ENCODE peak calls at places on chromosomes 13 and 19, in nine cellular contexts. One of them, this sample, is unnamed.

GRCh38 chr13:28349371-28349770 is 145.6 kb downstream of the FLT1 start:
- DNase-seq in cardiac muscle cell: no peak
- DNase-seq in upper lobe of left lung: no peak
- DNase-seq in AG09309: no peak
- DNase-seq in heart right ventricle: no peak
- DNase-seq in A549: no peak
- DNase-seq in CD8-positive, alpha-beta T cell: no peak
- DNase-seq in endothelial cell: no peak
- DNase-seq in sigmoid colon: no peak
- DNase-seq in this sample: no peak

GRCh38 chr13:94966380-94966779 is 254.0 kb upstream of the SOX21 start:
- DNase-seq in AG09309: no peak
- DNase-seq in sigmoid colon: no peak
- DNase-seq in heart right ventricle: no peak
- DNase-seq in cardiac muscle cell: no peak
- DNase-seq in endothelial cell: no peak
- DNase-seq in CD8-positive, alpha-beta T cell: no peak
- DNase-seq in A549: no peak
- DNase-seq in upper lobe of left lung: no peak
- DNase-seq in this sample: no peak

GRCh38 chr19:39518458-39518857 is 3.5 kb downstream of the SELENOV start:
- DNase-seq in A549: no peak
- DNase-seq in sigmoid colon: no peak
- DNase-seq in heart right ventricle: no peak
- DNase-seq in upper lobe of left lung: no peak
- DNase-seq in CD8-positive, alpha-beta T cell: no peak
- DNase-seq in AG09309: no peak
- DNase-seq in cardiac muscle cell: no peak
- DNase-seq in endothelial cell: no peak
- DNase-seq in this sample: no peak

GRCh38 chr19:10593820-10594637 is 6.9 kb upstream of the AP1M2 start:
- DNase-seq in sigmoid colon: peak
- DNase-seq in upper lobe of left lung: no peak
- DNase-seq in heart right ventricle: no peak
- DNase-seq in endothelial cell: no peak
- DNase-seq in A549: no peak
- DNase-seq in CD8-positive, alpha-beta T cell: no peak
- DNase-seq in AG09309: no peak
- DNase-seq in cardiac muscle cell: no peak
- DNase-seq in this sample: no peak

GRCh38 chr13:69180025-69180424 is 927.6 kb upstream of the ATXN8OS start:
- DNase-seq in heart right ventricle: no peak
- DNase-seq in CD8-positive, alpha-beta T cell: no peak
- DNase-seq in cardiac muscle cell: no peak
- DNase-seq in sigmoid colon: no peak
- DNase-seq in upper lobe of left lung: no peak
- DNase-seq in AG09309: no peak
- DNase-seq in A549: no peak
- DNase-seq in endothelial cell: no peak
- DNase-seq in this sample: no peak

GRCh38 chr13:51318015-51318414 is 21.5 kb upstream of the SERPINE3 start:
- DNase-seq in A549: no peak
- DNase-seq in upper lobe of left lung: no peak
- DNase-seq in sigmoid colon: no peak
- DNase-seq in CD8-positive, alpha-beta T cell: no peak
- DNase-seq in cardiac muscle cell: no peak
- DNase-seq in endothelial cell: no peak
- DNase-seq in heart right ventricle: no peak
- DNase-seq in AG09309: no peak
- DNase-seq in this sample: no peak

GRCh38 chr13:109271991-109272454 is 514.4 kb downstream of the IRS2 start:
- DNase-seq in heart right ventricle: no peak
- DNase-seq in cardiac muscle cell: no peak
- DNase-seq in endothelial cell: no peak
- DNase-seq in upper lobe of left lung: no peak
- DNase-seq in A549: no peak
- DNase-seq in AG09309: no peak
- DNase-seq in CD8-positive, alpha-beta T cell: no peak
- DNase-seq in sigmoid colon: no peak
- DNase-seq in this sample: no peak

GRCh38 chr19:45817725-45818301 is 2.7 kb upstream of the RSPH6A start:
- DNase-seq in A549: no peak
- DNase-seq in CD8-positive, alpha-beta T cell: no peak
- DNase-seq in endothelial cell: no peak
- DNase-seq in sigmoid colon: no peak
- DNase-seq in heart right ventricle: no peak
- DNase-seq in AG09309: no peak
- DNase-seq in cardiac muscle cell: no peak
- DNase-seq in upper lobe of left lung: peak
- DNase-seq in this sample: no peak

GRCh38 chr19:4007021-4007835 is at the start of gene PIAS4:
- DNase-seq in AG09309: peak
- DNase-seq in cardiac muscle cell: peak
- DNase-seq in upper lobe of left lung: peak
- DNase-seq in A549: peak
- DNase-seq in CD8-positive, alpha-beta T cell: peak
- DNase-seq in heart right ventricle: peak
- DNase-seq in endothelial cell: peak
- DNase-seq in sigmoid colon: peak
- DNase-seq in this sample: peak

GRCh38 chr19:8576273-8576993 is 809 bp downstream of the MYO1F start:
- DNase-seq in sigmoid colon: no peak
- DNase-seq in AG09309: no peak
- DNase-seq in heart right ventricle: no peak
- DNase-seq in endothelial cell: no peak
- DNase-seq in cardiac muscle cell: no peak
- DNase-seq in upper lobe of left lung: no peak
- DNase-seq in CD8-positive, alpha-beta T cell: no peak
- DNase-seq in A549: no peak
- DNase-seq in this sample: no peak

GRCh38 chr13:81686877-81687276 is 1346.0 kb upstream of the SPRY2 start:
- DNase-seq in upper lobe of left lung: no peak
- DNase-seq in sigmoid colon: no peak
- DNase-seq in heart right ventricle: no peak
- DNase-seq in AG09309: no peak
- DNase-seq in cardiac muscle cell: peak
- DNase-seq in CD8-positive, alpha-beta T cell: no peak
- DNase-seq in endothelial cell: no peak
- DNase-seq in A549: no peak
- DNase-seq in this sample: no peak

GRCh38 chr19:15525291-15525690 is 17.0 kb downstream of the CYP4F22 start:
- DNase-seq in A549: no peak
- DNase-seq in endothelial cell: no peak
- DNase-seq in upper lobe of left lung: peak
- DNase-seq in AG09309: no peak
- DNase-seq in heart right ventricle: no peak
- DNase-seq in cardiac muscle cell: no peak
- DNase-seq in sigmoid colon: no peak
- DNase-seq in CD8-positive, alpha-beta T cell: no peak
- DNase-seq in this sample: no peak

GRCh38 chr13:50645092-50645491 is 198.4 kb downstream of the DLEU7 start:
- DNase-seq in AG09309: no peak
- DNase-seq in cardiac muscle cell: no peak
- DNase-seq in A549: no peak
- DNase-seq in heart right ventricle: no peak
- DNase-seq in CD8-positive, alpha-beta T cell: no peak
- DNase-seq in upper lobe of left lung: no peak
- DNase-seq in sigmoid colon: no peak
- DNase-seq in endothelial cell: no peak
- DNase-seq in this sample: no peak

GRCh38 chr13:113998781-113999617 is 25.1 kb upstream of the C13orf46 start:
- DNase-seq in cardiac muscle cell: no peak
- DNase-seq in CD8-positive, alpha-beta T cell: no peak
- DNase-seq in sigmoid colon: no peak
- DNase-seq in endothelial cell: no peak
- DNase-seq in AG09309: no peak
- DNase-seq in A549: no peak
- DNase-seq in heart right ventricle: peak
- DNase-seq in upper lobe of left lung: peak
- DNase-seq in this sample: no peak

GRCh38 chr13:75312884-75313520 is 169.0 kb downstream of the TBC1D4 start:
- DNase-seq in heart right ventricle: no peak
- DNase-seq in cardiac muscle cell: no peak
- DNase-seq in sigmoid colon: no peak
- DNase-seq in endothelial cell: no peak
- DNase-seq in CD8-positive, alpha-beta T cell: no peak
- DNase-seq in AG09309: no peak
- DNase-seq in upper lobe of left lung: no peak
- DNase-seq in A549: no peak
- DNase-seq in this sample: no peak

GRCh38 chr13:42392706-42393572 is 121.0 kb downstream of the AKAP11 start:
- DNase-seq in sigmoid colon: no peak
- DNase-seq in AG09309: no peak
- DNase-seq in A549: no peak
- DNase-seq in cardiac muscle cell: no peak
- DNase-seq in endothelial cell: no peak
- DNase-seq in upper lobe of left lung: no peak
- DNase-seq in heart right ventricle: no peak
- DNase-seq in CD8-positive, alpha-beta T cell: no peak
- DNase-seq in this sample: no peak

GRCh38 chr13:25249001-25249543 is 38.2 kb downstream of the MTMR6 start:
- DNase-seq in AG09309: peak
- DNase-seq in A549: no peak
- DNase-seq in cardiac muscle cell: peak
- DNase-seq in sigmoid colon: no peak
- DNase-seq in CD8-positive, alpha-beta T cell: no peak
- DNase-seq in heart right ventricle: no peak
- DNase-seq in endothelial cell: no peak
- DNase-seq in upper lobe of left lung: no peak
- DNase-seq in this sample: no peak
- TF ChIP-seq CTCF in AG09309: peak
- TF ChIP-seq CTCF in A549: peak
- TF ChIP-seq CTCF in cardiac muscle cell: peak
- TF ChIP-seq CTCF in sigmoid colon: no peak
- TF ChIP-seq CTCF in CD8-positive, alpha-beta T cell: no peak
- TF ChIP-seq CTCF in heart right ventricle: peak
- TF ChIP-seq CTCF in endothelial cell: no peak
- TF ChIP-seq CTCF in upper lobe of left lung: no peak
- TF ChIP-seq CTCF in this sample: peak

GRCh38 chr19:2952953-2953481 is 8.2 kb upstream of the ZNF77 start:
- DNase-seq in cardiac muscle cell: no peak
- DNase-seq in A549: no peak
- DNase-seq in CD8-positive, alpha-beta T cell: no peak
- DNase-seq in sigmoid colon: no peak
- DNase-seq in AG09309: no peak
- DNase-seq in endothelial cell: no peak
- DNase-seq in heart right ventricle: no peak
- DNase-seq in upper lobe of left lung: no peak
- DNase-seq in this sample: no peak
- TF ChIP-seq CTCF in cardiac muscle cell: no peak
- TF ChIP-seq CTCF in A549: no peak
- TF ChIP-seq CTCF in CD8-positive, alpha-beta T cell: no peak
- TF ChIP-seq CTCF in sigmoid colon: no peak
- TF ChIP-seq CTCF in AG09309: no peak
- TF ChIP-seq CTCF in endothelial cell: no peak
- TF ChIP-seq CTCF in heart right ventricle: no peak
- TF ChIP-seq CTCF in upper lobe of left lung: no peak
- TF ChIP-seq CTCF in this sample: peak

DNA sequence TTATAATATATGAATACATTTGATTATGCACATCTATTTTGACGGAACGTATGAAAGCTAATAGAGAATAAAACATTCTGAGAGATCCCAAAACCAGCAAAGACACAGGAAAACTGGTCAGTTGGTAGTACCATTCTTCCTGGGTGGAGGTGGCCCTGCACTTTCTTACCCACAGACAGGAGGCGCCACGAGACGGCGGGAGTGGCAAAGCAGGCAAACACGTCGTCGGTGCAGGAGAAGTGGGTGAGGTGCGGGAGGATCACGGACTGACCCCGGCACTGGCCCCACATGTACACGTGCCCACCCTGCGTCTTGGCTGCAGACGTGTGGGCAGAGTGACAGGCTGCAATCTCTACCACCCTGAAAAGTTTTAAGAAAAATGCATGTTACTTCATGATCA is 36.1 kb downstream of the RCBTB1 start:
- DNase-seq in cardiac muscle cell: no peak
- DNase-seq in heart right ventricle: no peak
- DNase-seq in A549: no peak
- DNase-seq in endothelial cell: no peak
- DNase-seq in upper lobe of left lung: peak
- DNase-seq in CD8-positive, alpha-beta T cell: no peak
- DNase-seq in AG09309: no peak
- DNase-seq in sigmoid colon: no peak
- DNase-seq in this sample: no peak
- TF ChIP-seq CTCF in cardiac muscle cell: no peak
- TF ChIP-seq CTCF in heart right ventricle: peak
- TF ChIP-seq CTCF in A549: no peak
- TF ChIP-seq CTCF in endothelial cell: no peak
- TF ChIP-seq CTCF in upper lobe of left lung: no peak
- TF ChIP-seq CTCF in CD8-positive, alpha-beta T cell: no peak
- TF ChIP-seq CTCF in AG09309: peak
- TF ChIP-seq CTCF in sigmoid colon: no peak
- TF ChIP-seq CTCF in this sample: no peak

GRCh38 chr19:55676889-55677505 is 2.0 kb downstream of the EPN1 start:
- DNase-seq in sigmoid colon: no peak
- DNase-seq in endothelial cell: no peak
- DNase-seq in AG09309: no peak
- DNase-seq in heart right ventricle: no peak
- DNase-seq in cardiac muscle cell: no peak
- DNase-seq in CD8-positive, alpha-beta T cell: no peak
- DNase-seq in upper lobe of left lung: no peak
- DNase-seq in A549: no peak
- DNase-seq in this sample: no peak

GRCh38 chr19:55677572-55678028 is 2.6 kb downstream of the EPN1 start:
- DNase-seq in AG09309: no peak
- DNase-seq in sigmoid colon: no peak
- DNase-seq in upper lobe of left lung: no peak
- DNase-seq in CD8-positive, alpha-beta T cell: no peak
- DNase-seq in cardiac muscle cell: no peak
- DNase-seq in A549: no peak
- DNase-seq in endothelial cell: peak
- DNase-seq in heart right ventricle: no peak
- DNase-seq in this sample: no peak

GRCh38 chr19:55674841-55675660 is at the start of gene EPN1:
- DNase-seq in A549: peak
- DNase-seq in sigmoid colon: peak
- DNase-seq in endothelial cell: peak
- DNase-seq in AG09309: peak
- DNase-seq in heart right ventricle: peak
- DNase-seq in CD8-positive, alpha-beta T cell: peak
- DNase-seq in cardiac muscle cell: peak
- DNase-seq in upper lobe of left lung: peak
- DNase-seq in this sample: peak

GRCh38 chr19:55675661-55676354 is 782 bp downstream of the EPN1 start:
- DNase-seq in heart right ventricle: no peak
- DNase-seq in sigmoid colon: no peak
- DNase-seq in AG09309: no peak
- DNase-seq in cardiac muscle cell: no peak
- DNase-seq in upper lobe of left lung: no peak
- DNase-seq in endothelial cell: no peak
- DNase-seq in CD8-positive, alpha-beta T cell: no peak
- DNase-seq in A549: no peak
- DNase-seq in this sample: no peak

DNA sequence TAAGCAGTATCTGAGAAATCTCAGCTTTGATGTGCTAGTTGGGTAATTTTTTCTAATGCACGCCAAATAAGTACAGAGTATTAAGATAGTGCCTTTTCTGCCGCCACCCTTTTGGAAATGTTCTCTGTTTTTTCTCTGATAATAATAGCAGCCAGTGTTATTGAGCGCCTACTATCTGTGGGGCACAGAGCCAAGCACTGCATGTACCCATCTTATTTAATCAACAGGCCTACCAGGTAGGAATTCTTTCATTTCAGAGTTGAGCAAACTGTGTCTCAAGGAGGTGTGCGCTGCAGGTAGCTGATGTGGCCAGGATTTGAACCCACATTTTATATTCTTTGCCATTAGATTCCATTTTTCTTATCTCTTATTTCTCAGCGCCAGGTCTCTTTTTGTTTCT is 1.4 kb downstream of the EPN1 start:
- DNase-seq in sigmoid colon: no peak
- DNase-seq in A549: no peak
- DNase-seq in AG09309: no peak
- DNase-seq in endothelial cell: no peak
- DNase-seq in CD8-positive, alpha-beta T cell: no peak
- DNase-seq in cardiac muscle cell: no peak
- DNase-seq in upper lobe of left lung: no peak
- DNase-seq in heart right ventricle: no peak
- DNase-seq in this sample: no peak
- TF ChIP-seq CTCF in sigmoid colon: no peak
- TF ChIP-seq CTCF in A549: no peak
- TF ChIP-seq CTCF in AG09309: no peak
- TF ChIP-seq CTCF in endothelial cell: no peak
- TF ChIP-seq CTCF in CD8-positive, alpha-beta T cell: no peak
- TF ChIP-seq CTCF in cardiac muscle cell: peak
- TF ChIP-seq CTCF in upper lobe of left lung: no peak
- TF ChIP-seq CTCF in heart right ventricle: peak
- TF ChIP-seq CTCF in this sample: no peak

This sample was measured in type B pancreatic cell.